ENCODE peak calls at places on chromosomes 7 and 10, in six cellular contexts. B is LoVo; C is neural crest cell; I is SK-N-DZ; K is tibial nerve; T is activated T-cell treated with anti-CD3 and anti-CD28 coated beads, Interleukin-2, amount 50 U/mL, for 1 hour. W is an unnamed sample.

GRCh38 chr7:79590571-79591274 is 137.3 kb upstream of the MAGI2 start:
- DNase-seq in B (no peak), C (no peak), I (no peak), K (no peak), T (no peak), W (no peak)

GRCh38 chr7:135714534-135715009 is 13.4 kb downstream of the SLC13A4 start:
- DNase-seq in B (no peak), C (peak; percentile 35), I (no peak), K (no peak), T (no peak), W (no peak)

GRCh38 chr7:102125127-102125561 is 161.5 kb upstream of the SH2B2 start:
- DNase-seq in B (peak; percentile 40), C (no peak), I (no peak), K (peak; percentile 60), T (no peak), W (peak; percentile 59)

GRCh38 chr10:99115703-99116102 is 119.9 kb downstream of the HPSE2 start:
- DNase-seq in B (no peak), C (no peak), I (no peak), K (no peak), T (no peak), W (no peak)

GRCh38 chr10:131453772-131454634 is 142.5 kb upstream of the TCERG1L start:
- DNase-seq in B (no peak), C (peak; percentile 96), I (peak; percentile 45), K (peak; percentile 68), T (peak; percentile 55), W (no peak)

GRCh38 chr7:111429781-111430180 is 132.5 kb downstream of the IMMP2L start:
- DNase-seq in B (no peak), C (no peak), I (no peak), K (no peak), T (no peak), W (no peak)

GRCh38 chr7:43083091-43083490 is 29.4 kb upstream of the HECW1 start:
- DNase-seq in B (no peak), C (no peak), I (no peak), K (no peak), T (no peak), W (no peak)

GRCh38 chr10:70596860-70597809 is 5.4 kb downstream of the PRF1 start:
- DNase-seq in B (no peak), C (no peak), I (no peak), K (no peak), T (no peak), W (no peak)

GRCh38 chr10:63699785-63700184 is 178.6 kb downstream of the REEP3 start:
- DNase-seq in B (no peak), C (no peak), I (no peak), K (no peak), T (no peak), W (no peak)

W was measured in epithelial cell of proximal tubule.